ENCODE peak calls at places on chromosome 3, in nine cellular contexts. One of them, this sample, is unnamed.

GRCh38 chr3:55143928-55144671 is 216.2 kb upstream of the LRTM1 start:
- DNase-seq in body of pancreas: no peak
- DNase-seq in left colon: no peak
- DNase-seq in mesothelial cell of epicardium: no peak
- DNase-seq in HEK293T: no peak
- DNase-seq in Daoy: peak; percentile 46
- DNase-seq in iPS-NIHi11: no peak
- DNase-seq in fibroblast of gingiva: peak; percentile 46
- DNase-seq in H7: no peak
- DNase-seq in this sample: no peak

GRCh38 chr3:42653560-42654330 is at the start of gene ZBTB47:
- DNase-seq in body of pancreas: peak; percentile 57
- DNase-seq in left colon: peak; percentile 61
- DNase-seq in mesothelial cell of epicardium: no peak
- DNase-seq in HEK293T: peak; percentile 43
- DNase-seq in Daoy: peak; percentile 27
- DNase-seq in iPS-NIHi11: peak; percentile 50
- DNase-seq in fibroblast of gingiva: peak; percentile 70
- DNase-seq in H7: peak; percentile 72
- DNase-seq in this sample: no peak

GRCh38 chr3:52108302-52109232 is 45.7 kb downstream of the POC1A start:
- DNase-seq in body of pancreas: peak; percentile 26
- DNase-seq in left colon: no peak
- DNase-seq in mesothelial cell of epicardium: no peak
- DNase-seq in HEK293T: no peak
- DNase-seq in Daoy: no peak
- DNase-seq in iPS-NIHi11: no peak
- DNase-seq in fibroblast of gingiva: no peak
- DNase-seq in H7: no peak
- DNase-seq in this sample: no peak

GRCh38 chr3:20811006-20811405 is 625.0 kb upstream of the SGO1 start:
- DNase-seq in body of pancreas: no peak
- DNase-seq in left colon: no peak
- DNase-seq in mesothelial cell of epicardium: no peak
- DNase-seq in HEK293T: no peak
- DNase-seq in Daoy: no peak
- DNase-seq in iPS-NIHi11: no peak
- DNase-seq in fibroblast of gingiva: no peak
- DNase-seq in H7: no peak
- DNase-seq in this sample: no peak

GRCh38 chr3:50298836-50299637 is at the start of the genes HYAL3 and NAA80:
- DNase-seq in body of pancreas: peak; percentile 99
- DNase-seq in left colon: peak; percentile 99
- DNase-seq in mesothelial cell of epicardium: peak; percentile 96
- DNase-seq in HEK293T: peak; percentile 98
- DNase-seq in Daoy: peak; percentile 98
- DNase-seq in iPS-NIHi11: peak; percentile 94
- DNase-seq in fibroblast of gingiva: peak; percentile 100
- DNase-seq in H7: peak; percentile 100
- DNase-seq in this sample: peak; percentile 100

GRCh38 chr3:63015614-63016016 is 140.4 kb upstream of the CADPS start:
- DNase-seq in body of pancreas: no peak
- DNase-seq in left colon: no peak
- DNase-seq in mesothelial cell of epicardium: no peak
- DNase-seq in HEK293T: no peak
- DNase-seq in Daoy: no peak
- DNase-seq in iPS-NIHi11: peak; percentile 69
- DNase-seq in fibroblast of gingiva: no peak
- DNase-seq in H7: peak; percentile 49
- DNase-seq in this sample: no peak

GRCh38 chr3:39447637-39448483 is 19.6 kb upstream of the MOBP start:
- DNase-seq in body of pancreas: peak; percentile 84
- DNase-seq in left colon: peak; percentile 76
- DNase-seq in mesothelial cell of epicardium: peak; percentile 41
- DNase-seq in HEK293T: peak; percentile 83
- DNase-seq in Daoy: peak; percentile 69
- DNase-seq in iPS-NIHi11: peak; percentile 90
- DNase-seq in fibroblast of gingiva: peak; percentile 79
- DNase-seq in H7: peak; percentile 78
- DNase-seq in this sample: peak; percentile 81

GRCh38 chr3:34011171-34012101 is 213.0 kb downstream of the PDCD6IP start:
- DNase-seq in body of pancreas: no peak
- DNase-seq in left colon: no peak
- DNase-seq in mesothelial cell of epicardium: no peak
- DNase-seq in HEK293T: no peak
- DNase-seq in Daoy: peak; percentile 5
- DNase-seq in iPS-NIHi11: peak; percentile 24
- DNase-seq in fibroblast of gingiva: peak; percentile 34
- DNase-seq in H7: no peak
- DNase-seq in this sample: no peak

GRCh38 chr3:119125742-119126507 is 20.0 kb upstream of the TEX55 start:
- DNase-seq in body of pancreas: no peak
- DNase-seq in left colon: no peak
- DNase-seq in mesothelial cell of epicardium: no peak
- DNase-seq in HEK293T: no peak
- DNase-seq in Daoy: no peak
- DNase-seq in iPS-NIHi11: no peak
- DNase-seq in fibroblast of gingiva: no peak
- DNase-seq in H7: no peak
- DNase-seq in this sample: no peak

GRCh38 chr3:177615015-177615414 is 417.7 kb upstream of the TBL1XR1 start:
- DNase-seq in body of pancreas: peak; percentile 89
- DNase-seq in left colon: peak; percentile 52
- DNase-seq in mesothelial cell of epicardium: no peak
- DNase-seq in HEK293T: no peak
- DNase-seq in Daoy: peak; percentile 91
- DNase-seq in iPS-NIHi11: no peak
- DNase-seq in fibroblast of gingiva: peak; percentile 95
- DNase-seq in H7: no peak
- DNase-seq in this sample: peak; percentile 71

GRCh38 chr3:134066539-134067310 is 37.0 kb upstream of the SLCO2A1 start:
- DNase-seq in body of pancreas: peak; percentile 19
- DNase-seq in left colon: no peak
- DNase-seq in mesothelial cell of epicardium: no peak
- DNase-seq in HEK293T: no peak
- DNase-seq in Daoy: peak; percentile 54
- DNase-seq in iPS-NIHi11: no peak
- DNase-seq in fibroblast of gingiva: no peak
- DNase-seq in H7: no peak
- DNase-seq in this sample: peak; percentile 70

GRCh38 chr3:61964566-61964965 is 403.2 kb downstream of the PTPRG start:
- DNase-seq in body of pancreas: no peak
- DNase-seq in left colon: no peak
- DNase-seq in mesothelial cell of epicardium: no peak
- DNase-seq in HEK293T: no peak
- DNase-seq in Daoy: peak; percentile 19
- DNase-seq in iPS-NIHi11: no peak
- DNase-seq in fibroblast of gingiva: no peak
- DNase-seq in H7: no peak
- DNase-seq in this sample: no peak

GRCh38 chr3:160343132-160343531 is 55.9 kb downstream of the IFT80 start:
- DNase-seq in body of pancreas: no peak
- DNase-seq in left colon: no peak
- DNase-seq in mesothelial cell of epicardium: no peak
- DNase-seq in HEK293T: no peak
- DNase-seq in Daoy: no peak
- DNase-seq in iPS-NIHi11: no peak
- DNase-seq in fibroblast of gingiva: peak; percentile 21
- DNase-seq in H7: no peak
- DNase-seq in this sample: no peak

GRCh38 chr3:94405258-94406035 is 342.6 kb downstream of the NSUN3 start:
- DNase-seq in body of pancreas: no peak
- DNase-seq in left colon: no peak
- DNase-seq in mesothelial cell of epicardium: no peak
- DNase-seq in HEK293T: no peak
- DNase-seq in Daoy: no peak
- DNase-seq in iPS-NIHi11: no peak
- DNase-seq in fibroblast of gingiva: no peak
- DNase-seq in H7: no peak
- DNase-seq in this sample: no peak

GRCh38 chr3:165751654-165752053 is 85.6 kb downstream of the BCHE start:
- DNase-seq in body of pancreas: no peak
- DNase-seq in left colon: no peak
- DNase-seq in mesothelial cell of epicardium: no peak
- DNase-seq in HEK293T: peak; percentile 15
- DNase-seq in Daoy: no peak
- DNase-seq in iPS-NIHi11: no peak
- DNase-seq in fibroblast of gingiva: no peak
- DNase-seq in H7: no peak
- DNase-seq in this sample: no peak